ENCODE peak calls at places on chromosomes 2 and 18, in seven cellular contexts. I, J, Y, B, Z, V and T are unnamed samples.

GRCh38 chr2:182456784-182457183 is 29.9 kb upstream of the PDE1A start:
- DNase-seq in B (no peak), Y (no peak), V (no peak), J (no peak), Z (peak; percentile 2), I (no peak), T (no peak)

GRCh38 chr18:79439201-79440023 is 43.7 kb downstream of the NFATC1 start:
- DNase-seq in V (no peak), Y (no peak), I (no peak), Z (no peak), B (no peak), J (no peak), T (no peak)

GRCh38 chr2:60530660-60531276 is 22.7 kb downstream of the BCL11A start:
- DNase-seq in V (peak; percentile 94), B (peak; percentile 88), Z (peak; percentile 24), Y (no peak), J (no peak), I (no peak), T (peak; percentile 80)

GRCh38 chr18:24011095-24011917 is 3.2 kb upstream of the TTC39C start:
- DNase-seq in Y (no peak), J (no peak), B (no peak), I (no peak), V (no peak), Z (no peak), T (no peak)

GRCh38 chr2:63768051-63768450 is 73.6 kb upstream of the UGP2 start:
- DNase-seq in B (no peak), I (no peak), J (no peak), V (no peak), Y (no peak), Z (no peak), T (no peak)

GRCh38 chr2:67797801-67798535 is 264.8 kb downstream of the C1D start:
- DNase-seq in Y (no peak), I (no peak), B (no peak), Z (peak; percentile 65), V (no peak), J (no peak), T (no peak)

GRCh38 chr2:63023444-63023843 is 27.2 kb upstream of the OTX1 start:
- DNase-seq in B (no peak), I (no peak), Z (peak; percentile 53), J (no peak), V (no peak), Y (no peak), T (no peak)

GRCh38 chr2:25825238-25825637 is 53.0 kb downstream of the ASXL2 start:
- DNase-seq in I (no peak), Z (no peak), B (no peak), Y (no peak), J (no peak), V (no peak), T (no peak)

GRCh38 chr18:48398074-48398473 is 11.1 kb downstream of the ZBTB7C start:
- DNase-seq in Y (no peak), J (no peak), Z (no peak), B (no peak), I (no peak), V (no peak), T (no peak)

GRCh38 chr2:211434773-211435172 is 878.4 kb downstream of the CPS1 start:
- DNase-seq in Y (no peak), B (no peak), J (no peak), Z (no peak), I (no peak), V (no peak), T (no peak)

GRCh38 chr2:171579481-171579880 is 57.2 kb downstream of the CYBRD1 start:
- DNase-seq in V (no peak), B (no peak), Y (no peak), J (no peak), Z (no peak), I (no peak), T (no peak)

GRCh38 chr18:79589601-79590091 is 90.0 kb upstream of the CTDP1 start:
- DNase-seq in Z (no peak), Y (peak; percentile 67), B (peak; percentile 73), V (no peak), I (no peak), J (no peak), T (peak; percentile 25)

GRCh38 chr18:6781846-6782245 is 52.3 kb downstream of the ARHGAP28 start:
- DNase-seq in B (no peak), J (no peak), I (no peak), Y (no peak), Z (peak; percentile 73), V (no peak), T (no peak)

GRCh38 chr2:169910109-169910799 is 83.0 kb downstream of the UBR3 start:
- DNase-seq in Y (no peak), Z (no peak), J (no peak), B (no peak), V (no peak), I (no peak), T (no peak)

GRCh38 chr18:57438669-57439616 is 3.8 kb downstream of the ONECUT2 start:
- DNase-seq in B (no peak), Z (no peak), Y (no peak), V (no peak), I (no peak), J (no peak), T (no peak)

GRCh38 chr2:178008636-178009289 is 63.8 kb downstream of the PDE11A start:
- DNase-seq in J (no peak), B (no peak), V (peak; percentile 47), Z (peak; percentile 3), Y (no peak), I (no peak), T (no peak)

GRCh38 chr18:8366070-8366469 is 243.2 kb upstream of the RAB12 start:
- DNase-seq in Z (no peak), B (no peak), Y (no peak), J (no peak), I (no peak), V (no peak), T (no peak)

GRCh38 chr18:36314754-36315153 is 17.2 kb downstream of the FHOD3 start:
- DNase-seq in I (no peak), V (no peak), B (no peak), Z (peak; percentile 25), J (no peak), Y (no peak), T (no peak)

GRCh38 chr2:5664197-5664728 is 27.9 kb upstream of the SOX11 start:
- DNase-seq in Z (no peak), Y (no peak), J (no peak), B (no peak), I (no peak), V (no peak), T (no peak)

GRCh38 chr18:50870138-50870845 is 8.6 kb upstream of the ME2 start:
- DNase-seq in B (no peak), Z (peak; percentile 46), Y (no peak), V (no peak), J (no peak), I (no peak), T (peak; percentile 61)

GRCh38 chr2:239193925-239194687 is 206.7 kb downstream of the HDAC4 start:
- DNase-seq in V (peak; percentile 8), Z (no peak), B (peak; percentile 41), Y (no peak), J (no peak), I (peak; percentile 72), T (no peak)

GRCh38 chr18:34159691-34160185 is 65.0 kb downstream of the NOL4 start:
- DNase-seq in B (peak; percentile 43), J (no peak), V (no peak), I (peak; percentile 63), Y (no peak), Z (no peak), T (no peak)
- H3K4me3 ChIP-seq in B (no peak overlapping the region), J (no peak overlapping the region), V (no peak overlapping the region), I (peak overlapping the region; percentile 25), Y (no peak overlapping the region), Z (no peak overlapping the region), T (no peak overlapping the region)

GRCh38 chr2:199344012-199344411 is 113.7 kb downstream of the SATB2 start:
- DNase-seq in B (no peak), J (no peak), I (no peak), Z (no peak), V (no peak), Y (no peak), T (no peak)

GRCh38 chr2:199348871-199349270 is 108.9 kb downstream of the SATB2 start:
- DNase-seq in I (no peak), J (no peak), V (no peak), Z (no peak), B (no peak), Y (no peak), T (no peak)
- H3K4me1 ChIP-seq in I (no peaks in the 10 kb centered on the region), J (no peaks in the 10 kb centered on the region), V (no peaks in the 10 kb centered on the region), Z (no peaks in the 10 kb centered on the region), B (no peaks in the 10 kb centered on the region), Y (no peaks in the 10 kb centered on the region), T (no peaks in the 10 kb centered on the region)

GRCh38 chr2:207139551-207139950 is 26.2 kb downstream of the KLF7 start:
- DNase-seq in I (no peak), Y (no peak), J (no peak), V (no peak), B (no peak), Z (no peak), T (no peak)
- H3K27ac ChIP-seq in I (no peak overlapping the region), Y (peak overlapping the region; percentile 43), J (no peak overlapping the region), V (no peak overlapping the region), B (no peak overlapping the region), Z (no peak overlapping the region), T (peak overlapping the region; percentile 85)

GRCh38 chr18:13542520-13542847 is 183.9 kb downstream of the FAM210A start:
- DNase-seq in Z (no peak), V (no peak), B (no peak), I (no peak), J (no peak), Y (no peak), T (no peak)

GRCh38 chr18:13543144-13543543 is 183.2 kb downstream of the FAM210A start:
- DNase-seq in J (no peak), V (no peak), B (no peak), Z (no peak), Y (no peak), I (no peak), T (no peak)

GRCh38 chr18:13545514-13545913 is 180.8 kb downstream of the FAM210A start:
- DNase-seq in Y (no peak), Z (no peak), B (no peak), I (no peak), V (no peak), J (no peak), T (no peak)

GRCh38 chr18:13544953-13545352 is 181.4 kb downstream of the FAM210A start:
- DNase-seq in J (no peak), I (no peak), B (no peak), V (no peak), Y (no peak), Z (no peak), T (no peak)

DNA sequence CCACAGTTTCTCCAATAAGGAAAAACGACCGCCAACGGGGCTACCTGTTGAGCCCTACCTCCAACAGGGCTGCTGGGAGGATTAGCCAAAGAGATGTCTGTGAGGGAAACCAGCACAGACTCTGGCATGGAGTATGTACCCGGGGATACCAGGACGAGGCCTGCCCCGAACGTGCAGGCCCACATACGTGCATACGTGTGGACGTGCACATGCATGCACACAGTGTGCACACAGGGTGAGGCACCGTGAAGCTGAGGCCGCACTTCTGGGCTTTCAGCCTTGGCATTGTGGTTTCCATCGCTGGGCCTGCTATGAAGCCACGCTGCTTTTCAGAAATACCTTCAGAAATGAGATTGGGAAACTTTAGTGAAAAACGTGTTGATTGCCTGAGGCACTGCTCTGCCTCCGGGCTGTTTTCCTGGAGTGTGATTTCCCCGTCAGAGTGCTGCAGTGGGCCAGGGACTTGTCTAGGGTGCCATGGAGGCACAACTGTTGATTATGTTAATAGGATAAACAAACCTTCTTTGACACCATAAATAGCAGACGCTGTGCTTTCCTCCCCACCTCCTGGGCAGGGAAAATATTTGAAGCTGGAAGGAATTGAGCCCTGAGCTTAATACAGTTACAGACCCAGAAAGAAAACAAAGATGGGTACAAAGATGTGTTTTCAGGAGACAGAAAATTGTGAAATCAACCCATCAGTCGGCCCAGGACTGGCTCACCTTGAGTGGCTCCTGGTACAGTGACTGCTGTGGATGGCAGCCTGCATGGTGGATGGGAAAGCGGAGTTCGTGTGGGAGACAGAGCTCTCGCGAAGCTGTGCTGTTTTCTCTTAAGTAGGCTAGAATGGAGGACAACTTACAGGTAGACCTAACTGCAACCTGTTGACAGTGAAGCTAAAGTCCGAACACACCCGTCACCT is 182.3 kb downstream of the FAM210A start:
- DNase-seq in V (no peak), J (no peak), B (no peak), Z (no peak), I (no peak), Y (no peak), T (no peak)
- H3K4me3 ChIP-seq in V (no peak overlapping the region), J (no peak overlapping the region), B (no peak overlapping the region), Z (no peak overlapping the region), I (no peak overlapping the region), Y (no peak overlapping the region), T (no peak overlapping the region)